ENCODE peak calls at places on chromosomes 12 and 14, in six cellular contexts. O is cardiac fibroblast, C is NAMALWA, W is WERI-Rb-1, L is mucosa of descending colon, F is BE2C. U is an unnamed sample.

GRCh38 chr12:126534495-126534894 is 1469.3 kb downstream of the AACS start:
- DNase-seq in C (peak), L (no peak), W (no peak), O (no peak), F (no peak), U (no peak)

GRCh38 chr14:69673099-69673498 is 61.7 kb downstream of the SUSD6 start:
- DNase-seq in C (peak), L (no peak), O (no peak), W (no peak), F (no peak), U (peak)

GRCh38 chr12:94805749-94806148 is 155.4 kb upstream of the TMCC3 start:
- DNase-seq in W (no peak), C (peak), O (peak), F (no peak), L (no peak), U (peak)

GRCh38 chr12:81330480-81330879 is 252.6 kb downstream of the ACSS3 start:
- DNase-seq in W (no peak), O (no peak), L (no peak), C (peak), F (no peak), U (no peak)

GRCh38 chr14:95683793-95684192 is 2.4 kb upstream of the TCL1B start:
- DNase-seq in O (no peak), F (no peak), W (no peak), L (no peak), C (peak), U (no peak)

GRCh38 chr12:53320352-53321195 is 836 bp downstream of the AAAS start:
- DNase-seq in C (no peak), F (no peak), L (no peak), W (no peak), O (no peak), U (no peak)

GRCh38 chr12:25756974-25757665 is 201.4 kb upstream of the RASSF8 start:
- DNase-seq in L (no peak), O (no peak), F (no peak), W (no peak), C (no peak), U (no peak)

GRCh38 chr14:61644834-61645233 is 50.5 kb upstream of the HIF1A start:
- DNase-seq in O (no peak), W (peak), F (peak), C (peak), L (no peak), U (no peak)

GRCh38 chr14:90381999-90382451 is 14.8 kb upstream of the CALM1 start:
- DNase-seq in F (peak), W (peak), C (no peak), L (peak), O (peak), U (no peak)

GRCh38 chr14:103014466-103015319 is 42.7 kb downstream of the CDC42BPB start:
- DNase-seq in C (no peak), F (no peak), W (no peak), O (peak), L (no peak), U (peak)

GRCh38 chr12:19201653-19202052 is 72.1 kb downstream of the PLEKHA5 start:
- DNase-seq in F (no peak), O (peak), L (no peak), C (no peak), W (no peak), U (no peak)

GRCh38 chr12:127041985-127042625 is 1224.9 kb upstream of the TMEM132C start:
- DNase-seq in F (no peak), O (no peak), C (peak), L (no peak), W (no peak), U (peak)

GRCh38 chr14:90114554-90114953 is 52.8 kb downstream of the KCNK13 start:
- DNase-seq in C (no peak), L (no peak), F (peak), W (no peak), O (no peak), U (no peak)

GRCh38 chr12:55704824-55705780 is 2.6 kb downstream of the ITGA7 start:
- DNase-seq in O (no peak), F (no peak), W (no peak), L (no peak), C (no peak), U (no peak)

GRCh38 chr12:57107456-57107855 is 3.7 kb downstream of the STAT6 start:
- DNase-seq in F (no peak), C (no peak), L (no peak), O (peak), W (no peak), U (no peak)

GRCh38 chr14:21913759-21914158 is 240.1 kb upstream of the OR4E1 start:
- DNase-seq in L (peak), F (peak), O (peak), W (peak), C (peak), U (peak)

GRCh38 chr12:68521321-68521839 is 89.3 kb upstream of the RAP1B start:
- DNase-seq in F (no peak), O (peak), L (no peak), W (no peak), C (no peak), U (no peak)

GRCh38 chr12:39451977-39452376 is 9.1 kb upstream of the KIF21A start:
- DNase-seq in F (no peak), W (no peak), C (no peak), O (no peak), L (no peak), U (no peak)

GRCh38 chr14:49893309-49894213 is 679 bp downstream of the ARF6 start:
- DNase-seq in L (peak), W (peak), C (peak), F (peak), O (peak), U (peak)

GRCh38 chr14:80017796-80018195 is 193.5 kb downstream of the DIO2 start:
- DNase-seq in W (no peak), F (no peak), L (no peak), C (no peak), O (no peak), U (no peak)

GRCh38 chr12:29155079-29155478 is 6.0 kb downstream of the FAR2 start:
- DNase-seq in C (no peak), F (peak), W (peak), L (no peak), O (peak), U (peak)

GRCh38 chr12:122888232-122888752 is 7.6 kb downstream of the VPS37B start:
- DNase-seq in O (peak), F (no peak), W (no peak), C (peak), L (no peak), U (peak)

GRCh38 chr12:131221061-131221945 is 267.6 kb downstream of the ADGRD1 start:
- DNase-seq in W (no peak), C (no peak), O (no peak), L (no peak), F (no peak), U (no peak)

GRCh38 chr12:116525418-116526001 is 33.7 kb upstream of the MAP1LC3B2 start:
- DNase-seq in L (no peak), W (no peak), F (no peak), C (no peak), O (peak), U (no peak)

GRCh38 chr14:62776300-62776699 is 269.0 kb downstream of the KCNH5 start:
- DNase-seq in W (no peak), C (no peak), F (no peak), L (no peak), O (no peak), U (no peak)

GRCh38 chr12:118773956-118774723 is 207.2 kb upstream of the SRRM4 start:
- DNase-seq in F (peak), W (no peak), O (no peak), C (no peak), L (no peak), U (no peak)

GRCh38 chr12:92404921-92405320 is 259.3 kb upstream of the BTG1 start:
- DNase-seq in L (no peak), C (no peak), F (no peak), W (no peak), O (no peak), U (no peak)

GRCh38 chr12:55703976-55704761 is 3.5 kb downstream of the ITGA7 start:
- DNase-seq in C (no peak), O (peak), F (no peak), W (no peak), L (no peak), U (no peak)

GRCh38 chr12:31585271-31585670 is 5.7 kb downstream of the DENND5B start:
- DNase-seq in C (no peak), L (no peak), F (no peak), W (no peak), O (peak), U (no peak)

GRCh38 chr12:2532647-2533435 is 261.9 kb upstream of the FKBP4 start:
- DNase-seq in L (no peak), C (no peak), O (no peak), F (no peak), W (no peak), U (no peak)

GRCh38 chr12:77575376-77575775 is 255.3 kb upstream of the NAV3 start:
- DNase-seq in F (no peak), L (no peak), O (no peak), W (no peak), C (no peak), U (no peak)

GRCh38 chr12:11559941-11560340 is 89.5 kb upstream of the ETV6 start:
- DNase-seq in L (no peak), O (no peak), W (no peak), F (no peak), C (no peak), U (no peak)

GRCh38 chr12:32400114-32400672 is 835 bp downstream of the FGD4 start:
- DNase-seq in C (no peak), F (no peak), L (no peak), O (no peak), W (peak), U (no peak)

GRCh38 chr12:109768901-109769670 is 55.5 kb downstream of the FAM222A start:
- DNase-seq in C (no peak), L (no peak), F (peak), W (no peak), O (no peak), U (no peak)

GRCh38 chr12:87413784-87414183 is 615.4 kb downstream of the C12orf50 start:
- DNase-seq in F (peak), W (no peak), O (peak), C (no peak), L (no peak), U (no peak)

U was measured in MV-4-11.